ENCODE peak calls at places on chromosomes 6 and 20, in four cellular contexts. Q is mucosa of descending colon, T is OCI-LY7, X is A673. K is an unnamed sample.

GRCh38 chr20:21981607-21982344 is 276.3 kb downstream of the PAX1 start:
- DNase-seq in Q (no peak), T (no peak), X (no peak), K (no peak)

GRCh38 chr6:166707045-166707444 is 80.0 kb upstream of the RPS6KA2 start:
- DNase-seq in Q (peak; percentile 46), T (no peak), X (no peak), K (no peak)

GRCh38 chr6:5333653-5334052 is 72.3 kb downstream of the FARS2 start:
- DNase-seq in Q (no peak), T (no peak), X (no peak), K (no peak)

GRCh38 chr20:52972190-52972937 is at the start of gene TSHZ2:
- DNase-seq in Q (peak; percentile 16), T (no peak), X (peak; percentile 77), K (no peak)

GRCh38 chr6:44132476-44132875 is 5.1 kb downstream of the TMEM63B start:
- DNase-seq in Q (peak; percentile 79), T (no peak), X (no peak), K (no peak)

GRCh38 chr6:26477431-26477830 is 19.7 kb downstream of the BTN2A1 start:
- DNase-seq in Q (peak; percentile 23), T (no peak), X (peak; percentile 60), K (no peak)

GRCh38 chr20:12660918-12661317 is 347.9 kb upstream of the SPTLC3 start:
- DNase-seq in Q (no peak), T (no peak), X (peak; percentile 66), K (no peak)

GRCh38 chr20:37615507-37616425 is 78.1 kb upstream of the CTNNBL1 start:
- DNase-seq in Q (peak; percentile 71), T (peak; percentile 64), X (peak; percentile 56), K (no peak)

GRCh38 chr20:10487354-10488115 is 52.4 kb downstream of the SLX4IP start:
- DNase-seq in Q (no peak), T (no peak), X (no peak), K (no peak)

GRCh38 chr6:2852514-2852855 is 10.8 kb upstream of the SERPINB1 start:
- DNase-seq in Q (no peak), T (no peak), X (no peak), K (no peak)

GRCh38 chr6:2855061-2855519 is 13.4 kb upstream of the SERPINB1 start:
- DNase-seq in Q (no peak), T (no peak), X (peak; percentile 41), K (no peak)

GRCh38 chr6:2854394-2854982 is 12.8 kb upstream of the SERPINB1 start:
- DNase-seq in Q (no peak), T (no peak), X (no peak), K (no peak)

GRCh38 chr6:2852921-2853322 is 11.3 kb upstream of the SERPINB1 start:
- DNase-seq in Q (no peak), T (no peak), X (no peak), K (no peak)

GRCh38 chr6:2853766-2854393 is 12.2 kb upstream of the SERPINB1 start:
- DNase-seq in Q (no peak), T (peak; percentile 70), X (peak; percentile 96), K (no peak)
- TF ChIP-seq CTCF in Q (no peak), T (peak; percentile 69), X (peak; percentile 57), K (peak; percentile 87)

GRCh38 chr20:62822788-62823651 is 6.2 kb downstream of the COL9A3 start:
- DNase-seq in Q (peak; percentile 83), T (peak; percentile 87), X (peak; percentile 87), K (no peak)
- TF ChIP-seq CTCF in Q (peak; percentile 57), T (peak; percentile 88), X (peak; percentile 79), K (peak; percentile 65)

GRCh38 chr20:34824026-34824860 is 1.2 kb downstream of the NCOA6 start:
- DNase-seq in Q (peak; percentile 94), T (peak; percentile 83), X (peak; percentile 57), K (no peak)

GRCh38 chr20:34825530-34826362 is at the start of gene NCOA6:
- DNase-seq in Q (peak; percentile 93), T (peak; percentile 85), X (peak; percentile 88), K (peak; percentile 84)

GRCh38 chr20:34834459-34834893 is 9.0 kb upstream of the NCOA6 start:
- DNase-seq in Q (no peak), T (peak; percentile 67), X (peak; percentile 72), K (no peak)

GRCh38 chr20:34824861-34825529 is 456 bp downstream of the NCOA6 start:
- DNase-seq in Q (peak; percentile 64), T (peak; percentile 83), X (peak; percentile 68), K (no peak)

DNA sequence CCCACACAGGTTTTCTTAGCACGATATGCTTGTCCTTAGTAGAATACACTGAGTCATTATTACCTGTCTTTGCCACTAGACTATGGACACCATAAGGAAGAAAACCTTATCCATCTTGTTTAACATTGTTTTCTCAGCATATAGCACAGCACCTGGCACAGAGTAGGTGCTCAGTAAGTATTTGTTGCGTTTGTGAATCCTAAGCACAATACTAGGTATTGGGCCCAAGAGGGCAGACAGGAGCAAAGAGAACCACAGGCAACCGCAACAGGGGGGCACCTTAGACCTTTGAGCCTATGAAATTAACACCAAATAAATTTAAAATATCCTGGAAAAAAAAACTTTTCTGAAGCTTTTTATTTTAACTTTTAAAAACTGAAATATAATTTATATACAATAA is 3.7 kb upstream of the NCOA6 start:
- DNase-seq in Q (no peak), T (peak; percentile 21), X (no peak), K (no peak)
- TF ChIP-seq CTCF in Q (no peak), T (peak; percentile 45), X (no peak), K (peak; percentile 10)

DNA sequence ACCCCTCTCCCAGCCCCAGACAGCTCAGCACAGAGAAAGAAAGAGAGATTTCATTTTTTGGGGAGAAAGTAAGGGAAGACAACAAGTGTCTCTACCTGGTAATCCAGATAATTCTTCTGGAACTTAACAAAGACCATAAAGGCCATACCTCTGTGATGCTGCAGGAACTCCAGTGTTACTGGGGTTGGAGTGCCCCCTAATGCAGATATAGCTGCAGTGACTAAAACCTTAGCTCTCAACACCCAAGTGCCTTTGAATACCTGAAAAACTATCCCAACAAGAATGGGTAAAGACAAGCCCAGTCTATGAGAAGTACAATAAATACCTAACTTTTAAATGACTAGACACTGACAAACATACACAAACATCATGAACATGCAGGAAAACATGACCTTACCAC is 365.3 kb upstream of the PTCHD4 start:
- DNase-seq in Q (peak; percentile 20), T (no peak), X (peak; percentile 2), K (no peak)
- TF ChIP-seq CTCF in Q (no peak), T (peak; percentile 31), X (peak; percentile 37), K (peak; percentile 62)

DNA sequence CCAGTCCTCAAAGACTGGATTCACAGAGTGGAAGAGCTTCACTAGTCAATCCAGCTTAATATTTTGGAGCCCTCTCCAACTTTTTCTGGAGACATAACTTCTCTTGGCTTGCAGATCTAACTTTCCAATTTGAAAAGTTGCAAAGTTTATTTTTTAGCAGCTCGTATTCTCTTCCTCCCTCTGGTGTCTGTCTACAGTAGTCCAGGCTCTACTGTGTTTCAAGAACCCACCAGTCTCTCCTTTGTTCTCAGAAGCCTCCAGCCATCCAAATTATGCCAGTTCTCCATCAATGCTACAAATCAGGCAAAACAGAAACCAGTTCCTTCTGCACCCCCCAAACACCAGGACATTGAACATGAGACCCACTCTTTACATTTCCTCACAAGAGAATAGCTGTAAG is 376.1 kb upstream of the OPRM1 start:
- DNase-seq in Q (no peak), T (no peak), X (peak; percentile 23), K (no peak)
- TF ChIP-seq CTCF in Q (no peak), T (no peak), X (peak; percentile 37), K (peak; percentile 15)

GRCh38 chr20:3753501-3754257 is 13.9 kb downstream of the ADISSP start:
- DNase-seq in Q (no peak), T (no peak), X (no peak), K (no peak)

GRCh38 chr20:3751284-3751663 is 16.3 kb downstream of the ADISSP start:
- DNase-seq in Q (no peak), T (no peak), X (no peak), K (no peak)

GRCh38 chr20:3751664-3752385 is 15.7 kb downstream of the ADISSP start:
- DNase-seq in Q (peak; percentile 74), T (no peak), X (no peak), K (no peak)

GRCh38 chr20:3753098-3753497 is 14.5 kb downstream of the ADISSP start:
- DNase-seq in Q (peak; percentile 89), T (peak; percentile 71), X (peak; percentile 72), K (no peak)

GRCh38 chr20:3752386-3752759 is 15.2 kb downstream of the ADISSP start:
- DNase-seq in Q (no peak), T (no peak), X (no peak), K (no peak)
- TF ChIP-seq CTCF in Q (no peak), T (no peak), X (no peak), K (no peak)

GRCh38 chr6:4280721-4281120 is 145.3 kb upstream of the ECI2 start:
- DNase-seq in Q (no peak), T (no peak), X (peak; percentile 26), K (no peak)

GRCh38 chr6:4280031-4280430 is 144.7 kb upstream of the ECI2 start:
- DNase-seq in Q (no peak), T (no peak), X (no peak), K (no peak)

GRCh38 chr6:4282926-4283325 is 147.6 kb upstream of the ECI2 start:
- DNase-seq in Q (no peak), T (no peak), X (no peak), K (no peak)

GRCh38 chr6:4281341-4282293 is 146.2 kb upstream of the ECI2 start:
- DNase-seq in Q (peak; percentile 65), T (peak; percentile 2), X (peak; percentile 23), K (no peak)
- TF ChIP-seq CTCF in Q (peak; percentile 15), T (no peak), X (peak; percentile 31), K (peak; percentile 36)

DNA sequence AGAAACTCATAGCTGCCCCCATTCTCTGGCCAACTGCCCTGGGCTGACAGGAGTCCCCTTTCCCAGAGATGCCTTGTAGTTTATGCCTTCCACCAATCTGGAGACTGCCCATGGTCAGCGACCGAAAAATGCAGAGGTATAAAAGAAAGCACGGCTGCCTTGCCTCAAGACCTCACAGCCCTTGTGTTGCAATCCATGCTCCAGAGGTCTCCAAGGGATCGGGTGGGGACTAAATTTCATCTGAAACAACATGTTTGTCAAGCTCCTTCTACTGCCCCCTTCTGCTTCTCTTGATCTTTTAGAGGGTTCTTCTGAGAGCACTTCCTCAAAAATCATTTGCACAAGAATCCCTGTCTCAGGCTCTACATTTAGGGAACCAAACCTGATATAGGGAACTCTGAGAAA is 128.8 kb downstream of the PLCB1 start:
- DNase-seq in Q (no peak), T (no peak), X (no peak), K (no peak)
- TF ChIP-seq CTCF in Q (no peak), T (no peak), X (no peak), K (no peak)

GRCh38 chr6:121430514-121431460 is 4.7 kb upstream of the GJA1 start:
- DNase-seq in Q (peak; percentile 18), T (no peak), X (peak; percentile 69), K (no peak)
- TF ChIP-seq CTCF in Q (no peak), T (peak; percentile 48), X (peak; percentile 87), K (peak; percentile 99)